ENCODE peak calls at places on chromosomes 6 and 20, in ten cellular contexts. W is nucleus accumbens, L is NCI-H1436, C is M059J, V is GM12865, E is Karpas-422, X is bronchial epithelial cell, D is heart right ventricle, O is HuH-7, P is mesendoderm. T is an unnamed sample.

GRCh38 chr6:28724395-28724794 is 198.7 kb downstream of the GPX5 start:
- DNase-seq in W (no peak), V (no peak), D (no peak), O (no peak), P (no peak), L (no peak), X (no peak), C (no peak), E (no peak), T (no peak)

GRCh38 chr6:11251553-11252358 is 19.3 kb upstream of the NEDD9 start:
- DNase-seq in X (peak; percentile 80), E (no peak), L (no peak), D (peak; percentile 79), W (peak; percentile 17), V (no peak), P (no peak), O (no peak), C (peak; percentile 91), T (peak; percentile 35)

GRCh38 chr6:16239090-16239797 is 857 bp downstream of the GMPR start:
- DNase-seq in D (no peak), W (peak; percentile 24), O (no peak), V (no peak), P (peak; percentile 73), L (no peak), E (no peak), X (no peak), C (peak; percentile 93), T (peak; percentile 47)

GRCh38 chr6:32972353-32973143 is 4.2 kb downstream of the BRD2 start:
- DNase-seq in L (peak; percentile 46), O (no peak), P (no peak), D (no peak), X (no peak), V (peak; percentile 61), C (peak; percentile 27), E (no peak), W (no peak), T (peak; percentile 37)

GRCh38 chr6:150664091-150664490 is 64.4 kb downstream of the PLEKHG1 start:
- DNase-seq in P (no peak), W (no peak), C (no peak), D (no peak), L (no peak), O (no peak), E (no peak), X (no peak), V (no peak), T (no peak)

GRCh38 chr6:80520195-80520594 is 413.7 kb downstream of the BCKDHB start:
- DNase-seq in C (peak; percentile 34), X (peak; percentile 47), E (no peak), D (no peak), W (no peak), P (no peak), V (no peak), O (no peak), L (no peak), T (no peak)

GRCh38 chr20:34164569-34164968 is 52.5 kb upstream of the EIF2S2 start:
- DNase-seq in V (no peak), W (no peak), O (no peak), D (no peak), C (no peak), P (no peak), X (no peak), L (no peak), E (no peak), T (no peak)

GRCh38 chr20:63183422-63184146 is 32.3 kb downstream of the YTHDF1 start:
- DNase-seq in X (peak; percentile 15), E (peak; percentile 82), P (peak; percentile 55), D (peak; percentile 22), V (peak; percentile 50), W (no peak), C (peak; percentile 40), O (peak; percentile 92), L (peak; percentile 20), T (peak; percentile 58)

GRCh38 chr6:81265106-81265505 is 487.4 kb downstream of the TENT5A start:
- DNase-seq in X (no peak), C (peak; percentile 88), D (no peak), V (no peak), W (no peak), O (no peak), P (no peak), E (no peak), L (no peak), T (peak; percentile 10)

GRCh38 chr20:32779500-32780215 is 17.5 kb downstream of the DNMT3B start:
- DNase-seq in L (no peak), C (no peak), D (no peak), X (no peak), O (no peak), P (peak; percentile 70), E (no peak), W (no peak), V (no peak), T (no peak)

GRCh38 chr6:17707371-17707651 is 586 bp upstream of the NUP153 start:
- DNase-seq in X (no peak), C (no peak), P (no peak), V (no peak), O (no peak), W (no peak), D (no peak), L (no peak), E (peak; percentile 44), T (no peak)

GRCh38 chr20:40687384-40688128 is 1.5 kb downstream of the MAFB start:
- DNase-seq in C (peak; percentile 55), L (no peak), E (no peak), P (peak; percentile 76), V (no peak), O (peak; percentile 56), D (peak; percentile 47), W (no peak), X (peak; percentile 41), T (peak; percentile 64)

GRCh38 chr6:36914227-36914794 is 28.6 kb downstream of the C6orf89 start:
- DNase-seq in X (peak; percentile 94), D (no peak), O (peak; percentile 65), V (no peak), P (peak; percentile 84), W (no peak), L (no peak), E (no peak), C (peak; percentile 91), T (peak; percentile 85)

T was measured in hepatocyte.